ENCODE peak calls at places on chromosomes 1 and 21, in seven cellular contexts. J, G, Z, I, Q, N and M are unnamed samples.

GRCh38 chr1:169368406-169368769 is 393 bp downstream of the BLZF1 start:
- DNase-seq in J (peak), I (peak), Z (no peak), N (no peak), G (no peak), Q (no peak), M (no peak)

GRCh38 chr1:23646086-23646485 is 45.5 kb upstream of the RPL11 start:
- DNase-seq in Q (no peak), N (no peak), J (no peak), G (no peak), Z (no peak), I (no peak), M (no peak)

GRCh38 chr1:55541296-55541695 is 326.1 kb upstream of the USP24 start:
- DNase-seq in Z (no peak), Q (no peak), G (no peak), I (no peak), N (no peak), J (no peak), M (no peak)

GRCh38 chr21:42515708-42516502 is 2.3 kb downstream of the SLC37A1 start:
- DNase-seq in Z (peak), N (no peak), G (no peak), J (no peak), Q (peak), I (no peak), M (no peak)

GRCh38 chr21:36792505-36792967 is 93.6 kb downstream of the SIM2 start:
- DNase-seq in J (no peak), N (no peak), Z (no peak), Q (no peak), G (no peak), I (no peak), M (peak)

GRCh38 chr1:206608108-206608698 is 4.1 kb downstream of the EIF2D start:
- DNase-seq in N (no peak), I (no peak), Q (no peak), G (no peak), Z (no peak), J (peak), M (peak)

GRCh38 chr1:160628799-160629263 is 18.0 kb downstream of the SLAMF1 start:
- DNase-seq in J (no peak), Z (no peak), Q (no peak), N (no peak), I (no peak), G (no peak), M (no peak)

GRCh38 chr1:89843279-89844121 is 22.7 kb downstream of the LRRC8D start:
- DNase-seq in Q (peak), G (no peak), J (peak), N (peak), Z (peak), I (peak), M (peak)

GRCh38 chr1:31830065-31830464 is 14.2 kb upstream of the SPOCD1 start:
- DNase-seq in G (no peak), Z (no peak), J (no peak), Q (no peak), I (no peak), N (no peak), M (no peak)

GRCh38 chr21:14076143-14076806 is 134.5 kb downstream of the LIPI start:
- DNase-seq in Z (no peak), G (no peak), Q (no peak), I (no peak), N (no peak), J (no peak), M (no peak)

GRCh38 chr21:44838038-44838895 is 20.4 kb upstream of the SUMO3 start:
- DNase-seq in Q (no peak), Z (no peak), G (no peak), I (no peak), J (no peak), N (peak), M (no peak)

GRCh38 chr21:44837537-44837936 is 19.7 kb upstream of the SUMO3 start:
- DNase-seq in G (no peak), Z (no peak), I (no peak), J (no peak), N (peak), Q (no peak), M (no peak)

GRCh38 chr21:44836349-44836665 is 18.4 kb upstream of the SUMO3 start:
- DNase-seq in J (no peak), I (no peak), Q (no peak), Z (no peak), N (no peak), G (no peak), M (no peak)

GRCh38 chr21:44835647-44835973 is 17.7 kb upstream of the SUMO3 start:
- DNase-seq in N (peak), J (no peak), I (no peak), Z (no peak), Q (no peak), G (no peak), M (no peak)

DNA sequence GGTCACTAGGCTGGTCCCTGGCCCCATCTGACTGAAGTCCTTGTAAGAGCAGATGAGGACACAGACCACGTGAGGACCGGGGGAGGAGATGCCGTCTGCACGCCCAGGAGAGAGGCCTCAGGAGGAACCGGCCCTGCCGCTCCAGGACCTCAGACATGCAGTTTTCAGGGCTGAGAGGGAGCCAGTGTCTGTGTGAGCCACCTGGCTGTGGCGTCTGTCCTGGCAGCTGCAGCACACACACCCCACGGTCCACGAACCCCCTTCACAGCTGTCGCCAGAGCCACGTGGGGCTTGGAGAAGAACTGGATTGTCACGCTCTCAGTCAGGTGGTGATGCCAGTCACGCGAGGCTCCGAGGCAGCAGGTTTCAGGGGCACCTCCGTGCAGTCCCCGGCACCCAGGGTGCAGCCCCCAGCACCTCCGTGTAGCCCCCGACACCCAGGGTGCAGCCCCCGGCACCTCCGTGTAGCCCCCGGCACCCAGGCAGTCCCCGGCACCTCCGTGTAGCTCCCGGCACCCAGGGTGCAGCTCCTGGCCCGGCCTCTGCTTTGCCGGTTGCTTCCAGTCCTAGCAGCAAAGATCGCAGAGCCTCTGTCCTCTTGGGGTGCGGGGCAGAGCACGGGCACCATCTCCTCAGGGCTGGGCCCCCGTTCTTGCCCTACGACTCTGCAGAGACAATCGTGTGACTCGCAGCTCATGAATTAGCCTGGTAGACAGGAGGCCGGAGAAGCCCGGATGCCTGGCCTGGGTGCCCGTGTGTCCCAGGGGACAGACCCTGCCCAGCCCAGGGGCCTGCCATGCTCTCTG is 19.0 kb upstream of the SUMO3 start:
- DNase-seq in Z (no peak), J (peak), G (no peak), N (peak), Q (no peak), I (no peak), M (peak)
- TF ChIP-seq CTCF in Z (no peak), J (peak), G (no peak), N (no peak), Q (no peak), I (no peak), M (no peak)

DNA sequence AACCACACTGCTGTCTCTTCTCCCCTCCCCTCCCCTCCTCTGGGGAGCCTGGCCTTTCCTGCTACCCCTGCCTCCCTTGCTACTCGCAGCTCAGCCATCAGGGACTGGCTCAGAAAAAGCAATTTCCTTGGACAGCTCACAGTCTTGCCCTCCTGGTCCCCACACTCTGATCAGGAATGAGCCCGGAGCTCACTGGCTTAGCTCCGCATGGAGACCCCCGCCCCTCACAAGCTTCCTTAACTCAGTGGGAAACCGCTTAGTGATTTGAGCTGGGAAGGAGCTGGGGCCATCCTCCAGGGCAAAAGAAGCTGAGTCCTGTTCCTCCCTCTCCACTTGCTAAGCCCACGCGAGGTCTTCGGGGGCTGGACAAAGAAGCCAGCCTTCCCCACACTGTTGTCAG is 70.3 kb upstream of the ACTL8 start:
- DNase-seq in G (no peak), J (no peak), N (no peak), Z (no peak), Q (no peak), I (no peak), M (no peak)
- H3K4me3 ChIP-seq in G (no peak), J (no peak), N (no peak), Z (no peak), Q (no peak), I (no peak), M (no peak)

GRCh38 chr1:19957779-19958178 is 21.6 kb downstream of the PLA2G2A start:
- DNase-seq in I (no peak), Q (no peak), G (no peak), J (no peak), Z (no peak), N (no peak), M (no peak)
- TF ChIP-seq CTCF in I (no peak), Q (no peak), G (no peak), J (peak), Z (no peak), N (no peak), M (peak)

GRCh38 chr1:219797683-219798082 is 130.7 kb downstream of the SLC30A10 start:
- DNase-seq in N (no peak), G (no peak), Q (no peak), I (no peak), J (no peak), Z (no peak), M (no peak)
- H3K4me3 ChIP-seq in N (no peak), G (no peak), Q (no peak), I (no peak), J (no peak), Z (no peak), M (no peak)